ENCODE peak calls at places on chromosomes 2 and 18, in four cellular contexts. One of them, this sample, is unnamed. For H3K9me3, the result is how much of the 10 kb centered on the place peaks cover.

GRCh38 chr2:58155160-58155778 is 85.9 kb downstream of the FANCL start:
- DNase-seq in kidney: no peak
- DNase-seq in lower lobe of right lung: no peak
- DNase-seq in stomach: no peak
- DNase-seq in this sample: no peak

GRCh38 chr2:218788529-218789237 is 6.7 kb downstream of the CYP27A1 start:
- DNase-seq in kidney: no peak
- DNase-seq in stomach: no peak
- DNase-seq in lower lobe of right lung: no peak
- DNase-seq in this sample: no peak

GRCh38 chr2:186255823-186256222 is 230.2 kb upstream of the ZC3H15 start:
- DNase-seq in stomach: no peak
- DNase-seq in kidney: no peak
- DNase-seq in lower lobe of right lung: no peak
- DNase-seq in this sample: no peak

GRCh38 chr2:163347982-163348842 is 387.6 kb downstream of the FIGN start:
- DNase-seq in kidney: peak
- DNase-seq in lower lobe of right lung: peak
- DNase-seq in stomach: peak
- DNase-seq in this sample: no peak

GRCh38 chr18:9292047-9292446 is 42.5 kb upstream of the TWSG1 start:
- DNase-seq in kidney: no peak
- DNase-seq in stomach: no peak
- DNase-seq in lower lobe of right lung: no peak
- DNase-seq in this sample: no peak

GRCh38 chr2:190838492-190838910 is 42.1 kb upstream of the GLS start:
- DNase-seq in lower lobe of right lung: no peak
- DNase-seq in kidney: no peak
- DNase-seq in stomach: no peak
- DNase-seq in this sample: no peak

GRCh38 chr2:215654177-215654850 is 218.4 kb upstream of the FN1 start:
- DNase-seq in lower lobe of right lung: no peak
- DNase-seq in kidney: no peak
- DNase-seq in stomach: no peak
- DNase-seq in this sample: no peak

GRCh38 chr2:9462872-9463697 is 11.3 kb upstream of the IAH1 start:
- DNase-seq in kidney: no peak
- DNase-seq in lower lobe of right lung: no peak
- DNase-seq in stomach: no peak
- DNase-seq in this sample: no peak

GRCh38 chr2:204655626-204656025 is 110.4 kb downstream of the PARD3B start:
- DNase-seq in stomach: no peak
- DNase-seq in lower lobe of right lung: no peak
- DNase-seq in kidney: no peak
- DNase-seq in this sample: no peak
- TF ChIP-seq CTCF in stomach: no peak
- TF ChIP-seq CTCF in lower lobe of right lung: no peak
- TF ChIP-seq CTCF in kidney: no peak
- TF ChIP-seq CTCF in this sample: no peak

GRCh38 chr2:201522965-201523364 is 71.4 kb downstream of the STRADB start:
- DNase-seq in stomach: no peak
- DNase-seq in lower lobe of right lung: no peak
- DNase-seq in kidney: no peak
- DNase-seq in this sample: no peak
- H3K9me3 ChIP-seq in stomach: under half
- H3K9me3 ChIP-seq in lower lobe of right lung: under half
- H3K9me3 ChIP-seq in kidney: under half
- H3K9me3 ChIP-seq in this sample: under half

GRCh38 chr2:102283996-102284395 is 27.4 kb upstream of the IL1RL1 start:
- DNase-seq in kidney: no peak
- DNase-seq in stomach: no peak
- DNase-seq in lower lobe of right lung: no peak
- DNase-seq in this sample: no peak

GRCh38 chr2:102279391-102279735 is 32.0 kb upstream of the IL1RL1 start:
- DNase-seq in lower lobe of right lung: no peak
- DNase-seq in stomach: no peak
- DNase-seq in kidney: no peak
- DNase-seq in this sample: no peak

GRCh38 chr2:102285368-102285767 is 26.0 kb upstream of the IL1RL1 start:
- DNase-seq in stomach: no peak
- DNase-seq in lower lobe of right lung: no peak
- DNase-seq in kidney: no peak
- DNase-seq in this sample: no peak

GRCh38 chr2:102284611-102285010 is 26.8 kb upstream of the IL1RL1 start:
- DNase-seq in kidney: no peak
- DNase-seq in lower lobe of right lung: no peak
- DNase-seq in stomach: no peak
- DNase-seq in this sample: no peak

DNA sequence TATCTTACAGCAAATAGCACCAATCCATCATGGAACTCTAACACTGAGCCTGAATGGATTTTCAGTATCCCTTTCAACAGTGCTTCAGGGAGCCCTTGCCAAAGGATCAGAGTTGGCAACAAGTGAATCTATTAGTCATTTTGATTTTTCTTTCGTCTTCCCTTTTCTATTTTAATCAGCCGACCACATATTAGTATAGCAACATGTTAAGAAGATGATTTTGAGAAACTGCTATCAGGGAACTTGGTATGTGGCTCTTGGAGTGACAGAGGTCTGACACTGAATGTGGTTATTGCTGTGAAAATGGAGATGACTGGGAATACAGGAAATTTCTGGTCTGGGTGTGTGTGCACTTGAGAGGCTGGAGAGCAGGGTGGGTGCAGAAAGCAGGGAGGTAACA is 28.7 kb upstream of the IL1RL1 start:
- DNase-seq in stomach: no peak
- DNase-seq in kidney: no peak
- DNase-seq in lower lobe of right lung: no peak
- DNase-seq in this sample: no peak
- TF ChIP-seq CTCF in stomach: no peak
- TF ChIP-seq CTCF in kidney: no peak
- TF ChIP-seq CTCF in lower lobe of right lung: no peak
- TF ChIP-seq CTCF in this sample: no peak

GRCh38 chr2:123688504-123688903 is 336.6 kb upstream of the CNTNAP5 start:
- DNase-seq in lower lobe of right lung: no peak
- DNase-seq in stomach: no peak
- DNase-seq in kidney: no peak
- DNase-seq in this sample: no peak
- H3K9me3 ChIP-seq in lower lobe of right lung: under half
- H3K9me3 ChIP-seq in stomach: under half
- H3K9me3 ChIP-seq in kidney: under half
- H3K9me3 ChIP-seq in this sample: under half

DNA sequence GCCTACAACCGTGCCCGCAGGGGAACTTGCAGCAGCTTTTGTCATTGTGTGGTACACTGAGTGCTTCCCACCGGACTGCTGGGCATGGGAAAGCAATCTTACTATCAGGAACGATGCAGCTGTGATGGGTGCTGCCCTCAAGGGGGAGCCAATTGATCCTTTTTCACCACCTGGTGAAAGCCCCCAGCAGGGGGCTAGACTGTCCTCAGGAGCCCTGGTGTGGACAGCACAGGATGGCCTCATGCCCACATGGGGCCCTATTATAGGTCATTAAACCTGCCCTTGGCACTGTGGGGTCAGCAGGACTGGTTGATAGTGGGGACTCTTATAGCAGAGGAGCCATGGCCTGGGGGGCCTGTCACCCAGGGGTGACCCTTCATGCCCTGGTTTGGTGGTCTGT is 172.2 kb downstream of the GLI2 start:
- DNase-seq in lower lobe of right lung: peak
- DNase-seq in stomach: no peak
- DNase-seq in kidney: no peak
- DNase-seq in this sample: no peak
- TF ChIP-seq CTCF in lower lobe of right lung: no peak
- TF ChIP-seq CTCF in stomach: no peak
- TF ChIP-seq CTCF in kidney: no peak
- TF ChIP-seq CTCF in this sample: no peak

GRCh38 chr18:78589916-78590437 is 389.6 kb upstream of the SALL3 start:
- DNase-seq in lower lobe of right lung: no peak
- DNase-seq in kidney: no peak
- DNase-seq in stomach: no peak
- DNase-seq in this sample: peak

GRCh38 chr18:78586596-78586995 is 393.0 kb upstream of the SALL3 start:
- DNase-seq in kidney: no peak
- DNase-seq in lower lobe of right lung: no peak
- DNase-seq in stomach: no peak
- DNase-seq in this sample: peak

GRCh38 chr18:78584167-78585022 is 395.2 kb upstream of the SALL3 start:
- DNase-seq in stomach: no peak
- DNase-seq in kidney: no peak
- DNase-seq in lower lobe of right lung: no peak
- DNase-seq in this sample: peak

GRCh38 chr18:78587096-78587495 is 392.5 kb upstream of the SALL3 start:
- DNase-seq in kidney: no peak
- DNase-seq in stomach: no peak
- DNase-seq in lower lobe of right lung: no peak
- DNase-seq in this sample: peak

DNA sequence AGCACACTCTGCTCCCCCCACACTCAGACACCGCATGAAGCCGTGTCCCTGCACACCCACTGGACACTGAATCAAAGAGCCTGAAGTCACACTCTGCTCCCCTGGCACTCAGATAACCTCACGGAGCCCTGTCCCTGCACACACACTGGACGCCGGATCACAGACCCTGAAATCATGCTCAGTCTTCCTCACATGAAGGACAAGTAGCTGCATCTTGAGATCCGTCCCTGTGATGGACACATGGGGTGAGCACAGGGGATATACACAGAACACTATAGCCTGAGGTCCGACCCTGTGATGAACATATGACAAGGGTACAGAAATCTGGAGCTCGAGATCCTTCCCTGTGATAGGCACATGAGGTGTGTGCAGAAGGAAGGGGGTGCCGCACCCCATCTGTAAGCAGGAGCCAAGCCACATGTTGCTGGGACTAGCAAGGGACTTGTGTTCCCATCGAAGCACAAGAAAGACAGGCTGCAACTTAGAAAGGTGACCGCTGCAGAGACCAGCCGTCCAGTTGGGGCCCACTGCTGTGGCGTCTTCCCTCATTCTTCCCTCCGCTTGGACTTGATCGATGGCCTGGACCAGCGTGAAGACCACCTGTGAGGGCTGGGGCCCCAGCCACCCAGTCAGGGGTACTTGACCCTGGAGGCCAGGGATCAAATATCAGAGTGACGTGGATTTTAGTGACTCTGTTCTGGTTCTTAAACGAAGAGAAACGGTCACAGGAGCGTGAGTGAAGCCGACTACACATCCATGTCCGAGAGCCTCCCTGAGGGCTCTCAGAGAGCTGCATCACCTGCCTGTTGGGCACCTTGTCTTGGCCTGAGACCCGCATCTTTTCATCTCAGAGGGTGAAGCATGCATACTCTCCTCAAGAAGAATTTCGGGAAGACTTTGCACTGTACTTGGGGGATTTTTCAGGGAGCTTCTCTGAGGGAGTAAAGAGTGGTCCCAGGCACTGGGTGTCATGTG is 391.7 kb upstream of the SALL3 start:
- DNase-seq in kidney: no peak
- DNase-seq in lower lobe of right lung: no peak
- DNase-seq in stomach: no peak
- DNase-seq in this sample: peak
- H3K9me3 ChIP-seq in kidney: under half
- H3K9me3 ChIP-seq in lower lobe of right lung: under half
- H3K9me3 ChIP-seq in stomach: under half
- H3K9me3 ChIP-seq in this sample: under half

GRCh38 chr2:11459816-11460215 is 6.1 kb downstream of the E2F6 start:
- DNase-seq in lower lobe of right lung: no peak
- DNase-seq in stomach: no peak
- DNase-seq in kidney: no peak
- DNase-seq in this sample: no peak
- TF ChIP-seq CTCF in lower lobe of right lung: no peak
- TF ChIP-seq CTCF in stomach: no peak
- TF ChIP-seq CTCF in kidney: no peak
- TF ChIP-seq CTCF in this sample: no peak

DNA sequence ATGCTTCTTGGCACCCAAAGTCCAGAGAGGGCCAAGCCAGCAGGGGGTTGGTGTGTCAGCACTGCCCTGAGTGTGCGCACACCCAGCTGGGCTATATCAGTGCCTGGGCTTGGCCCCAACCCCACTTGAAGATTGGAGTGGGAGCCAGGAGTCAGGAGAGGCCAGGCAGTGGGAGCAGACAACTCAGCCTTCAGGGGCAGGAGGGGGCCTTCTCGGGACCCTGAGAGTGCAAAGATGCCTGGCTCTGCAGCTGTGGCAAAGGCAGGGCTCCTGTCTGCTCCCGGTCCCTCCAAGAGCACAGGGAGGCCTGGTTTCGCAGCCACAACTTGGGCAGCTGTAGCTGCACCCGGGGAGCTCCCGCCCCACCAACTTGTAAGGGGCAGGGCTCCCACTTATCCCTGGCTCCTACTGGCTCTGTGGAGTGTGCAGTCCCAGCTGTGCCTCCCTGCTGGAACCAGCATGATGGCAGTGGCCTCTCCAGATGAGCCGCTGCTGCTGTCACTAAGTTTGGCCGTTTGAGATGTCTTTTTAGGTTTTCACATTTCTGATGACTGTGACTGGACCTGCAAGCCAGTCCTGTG is 148.7 kb upstream of the HS6ST1 start:
- DNase-seq in lower lobe of right lung: no peak
- DNase-seq in stomach: no peak
- DNase-seq in kidney: peak
- DNase-seq in this sample: peak
- H3K9me3 ChIP-seq in lower lobe of right lung: under half
- H3K9me3 ChIP-seq in stomach: under half
- H3K9me3 ChIP-seq in kidney: under half
- H3K9me3 ChIP-seq in this sample: under half